ENCODE peak calls at places on chromosomes 4 and X, in four cellular contexts. F is psoas muscle, L is right cardiac atrium, M is tibial artery. G is an unnamed sample. For H3K4me1, the result is how much of the 10 kb centered on the place peaks cover.

GRCh38 chr4:38625508-38625907 is 38.5 kb upstream of the KLF3 start:
- DNase-seq in M (no peak), L (no peak), F (no peak), G (no peak)

GRCh38 chr4:26736621-26737020 is 124.0 kb upstream of the STIM2 start:
- DNase-seq in M (no peak), F (no peak), L (no peak), G (peak)

GRCh38 chr4:48235050-48235449 is 34.6 kb downstream of the TEC start:
- DNase-seq in F (no peak), L (no peak), M (no peak), G (no peak)

GRCh38 chr4:173284463-173284862 is 49.7 kb downstream of the HMGB2 start:
- DNase-seq in F (no peak), M (no peak), L (no peak), G (no peak)

GRCh38 chr4:143183513-143184216 is 1.1 kb upstream of the USP38 start:
- DNase-seq in L (no peak), F (no peak), M (no peak), G (no peak)

GRCh38 chr4:19455196-19455595 is 796.5 kb upstream of the SLIT2 start:
- DNase-seq in F (no peak), M (no peak), L (no peak), G (no peak)

GRCh38 chrX:107978707-107979307 is 3.4 kb downstream of the TEX13B start:
- DNase-seq in F (no peak), L (no peak), M (no peak), G (peak)

GRCh38 chr4:125582302-125582701 is 267.5 kb downstream of the FAT4 start:
- DNase-seq in L (no peak), F (no peak), M (no peak), G (no peak)

GRCh38 chrX:53716328-53717088 is 30.0 kb upstream of the HUWE1 start:
- DNase-seq in M (no peak), F (no peak), L (no peak), G (no peak)

GRCh38 chr4:150117094-150117493 is 38.8 kb downstream of the DCLK2 start:
- DNase-seq in F (no peak), M (no peak), L (peak), G (no peak)

GRCh38 chrX:10111364-10112148 is 45.2 kb upstream of the CLCN4 start:
- DNase-seq in M (no peak), L (peak), F (no peak), G (no peak)

GRCh38 chr4:83961575-83961974 is 425.7 kb downstream of the GPAT3 start:
- DNase-seq in F (no peak), M (no peak), L (no peak), G (no peak)

GRCh38 chrX:68725966-68726365 is 78.5 kb downstream of the STARD8 start:
- DNase-seq in M (no peak), F (no peak), L (no peak), G (no peak)

GRCh38 chr4:146255463-146255862 is 41.1 kb downstream of the REELD1 start:
- DNase-seq in L (no peak), F (no peak), M (no peak), G (peak)

GRCh38 chrX:149365061-149365460 is 140.0 kb downstream of the IDS start:
- DNase-seq in M (no peak), L (no peak), F (no peak), G (peak)

GRCh38 chrX:44344687-44345086 is 1.2 kb upstream of the EFHC2 start:
- DNase-seq in M (no peak), L (no peak), F (no peak), G (no peak)

GRCh38 chr4:5821665-5822358 is 71.1 kb downstream of the CRMP1 start:
- DNase-seq in L (no peak), F (no peak), M (no peak), G (no peak)

GRCh38 chrX:115896362-115896761 is 274.2 kb upstream of the AGTR2 start:
- DNase-seq in L (no peak), F (peak), M (no peak), G (no peak)

GRCh38 chr4:79772510-79772909 is 300.5 kb downstream of the ANTXR2 start:
- DNase-seq in M (no peak), L (no peak), F (no peak), G (no peak)

GRCh38 chr4:82579932-82580331 is 18.1 kb upstream of the TMEM150C start:
- DNase-seq in M (no peak), L (no peak), F (no peak), G (no peak)

GRCh38 chr4:166675411-166675810 is 558.9 kb downstream of the SPOCK3 start:
- DNase-seq in L (no peak), F (no peak), M (no peak), G (no peak)

GRCh38 chr4:78543424-78544238 is 7.9 kb upstream of the ANXA3 start:
- DNase-seq in F (no peak), M (no peak), L (no peak), G (no peak)

GRCh38 chr4:54025582-54025981 is 38.8 kb downstream of the CHIC2 start:
- DNase-seq in L (no peak), M (no peak), F (no peak), G (no peak)

GRCh38 chr4:111837761-111838160 is 307.5 kb upstream of the FAM241A start:
- DNase-seq in L (no peak), M (no peak), F (no peak), G (no peak)

GRCh38 chr4:147094228-147094627 is 148.6 kb upstream of the TTC29 start:
- DNase-seq in M (no peak), F (no peak), L (peak), G (no peak)

DNA sequence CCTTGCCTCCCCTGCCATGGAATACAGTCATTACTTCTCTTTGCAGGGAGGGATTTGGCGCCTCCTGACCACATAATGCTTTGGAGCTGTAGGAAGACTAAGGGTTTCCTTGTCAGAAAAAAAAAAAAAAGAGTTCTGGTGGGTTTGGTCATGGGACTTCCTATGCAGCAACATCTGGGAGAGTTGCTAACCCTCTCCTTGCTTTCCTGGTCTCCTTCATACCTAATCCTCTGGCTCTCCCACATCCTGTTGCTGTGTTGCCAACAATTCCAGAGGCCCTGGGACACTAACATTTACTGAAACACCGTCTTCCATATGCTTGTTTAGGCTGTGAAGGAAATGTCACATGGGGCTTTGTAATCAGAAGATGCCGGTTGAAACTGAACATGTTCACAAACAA is 75.2 kb upstream of the MBNL3 start:
- DNase-seq in M (no peak), L (peak), F (no peak), G (no peak)
- H3K4me3 ChIP-seq in M (no peak), L (no peak), F (no peak), G (no peak)

GRCh38 chr4:137651128-137651527 is 118.8 kb upstream of the PCDH18 start:
- DNase-seq in L (no peak), F (no peak), M (no peak), G (peak)
- H3K4me1 ChIP-seq in L (under half), F (under half), M (under half), G (under half)

GRCh38 chr4:151946718-151947117 is 185.9 kb upstream of the GATB start:
- DNase-seq in M (no peak), F (no peak), L (no peak), G (no peak)

GRCh38 chr4:151951727-151952078 is 190.9 kb upstream of the GATB start:
- DNase-seq in L (no peak), M (no peak), F (no peak), G (no peak)

GRCh38 chr4:151950993-151951726 is 190.4 kb upstream of the GATB start:
- DNase-seq in F (no peak), M (no peak), L (no peak), G (no peak)

GRCh38 chr4:151952137-151952536 is 191.3 kb upstream of the GATB start:
- DNase-seq in L (no peak), F (no peak), M (no peak), G (no peak)

DNA sequence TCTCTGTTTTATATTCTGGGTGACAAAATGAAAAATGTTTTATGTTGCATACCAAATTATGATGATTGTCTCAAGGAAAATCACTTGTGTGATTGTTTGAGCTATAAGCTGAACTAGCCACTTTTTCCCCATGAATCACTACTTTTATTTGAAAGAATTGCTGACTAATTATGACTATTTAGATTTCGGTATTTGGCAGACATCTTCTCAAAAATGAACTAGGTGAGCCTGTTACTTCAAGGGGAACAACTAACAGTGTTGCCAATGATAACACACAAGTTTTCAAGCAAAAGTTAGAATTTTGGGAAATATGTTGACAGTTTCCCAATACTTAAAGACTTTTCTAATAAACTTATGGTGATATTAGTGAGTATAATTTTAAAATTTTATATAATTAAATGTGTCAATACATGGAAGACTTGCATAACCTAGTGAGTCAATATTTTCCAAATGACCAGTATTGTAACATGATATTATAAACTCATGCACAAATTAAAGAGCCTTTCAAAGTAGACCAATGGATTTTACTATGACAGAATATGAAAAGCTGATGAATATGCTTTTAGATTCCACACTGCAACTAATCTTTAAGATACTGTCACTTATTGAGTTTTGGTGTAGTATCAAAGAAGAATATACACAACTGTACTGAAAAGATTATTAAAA is 187.7 kb upstream of the GATB start:
- DNase-seq in M (no peak), F (no peak), L (no peak), G (no peak)
- H3K27ac ChIP-seq in M (no peak), F (no peak), L (no peak), G (no peak)

GRCh38 chrX:47649302-47649701 is 1.1 kb downstream of the ELK1 start:
- DNase-seq in F (no peak), M (no peak), L (no peak), G (no peak)

GRCh38 chrX:47650164-47651042 is at the start of gene ELK1:
- DNase-seq in L (peak), M (peak), F (peak), G (peak)

GRCh38 chrX:47651043-47651905 is 911 bp upstream of the ELK1 start:
- DNase-seq in M (no peak), F (no peak), L (no peak), G (no peak)

GRCh38 chrX:47648376-47648775 is 2.0 kb downstream of the ELK1 start:
- DNase-seq in L (no peak), F (no peak), M (no peak), G (peak)

GRCh38 chrX:47649781-47650163 is 591 bp downstream of the ELK1 start:
- DNase-seq in M (no peak), L (no peak), F (no peak), G (no peak)
- H3K4me3 ChIP-seq in M (peak), L (peak), F (peak), G (peak)

DNA sequence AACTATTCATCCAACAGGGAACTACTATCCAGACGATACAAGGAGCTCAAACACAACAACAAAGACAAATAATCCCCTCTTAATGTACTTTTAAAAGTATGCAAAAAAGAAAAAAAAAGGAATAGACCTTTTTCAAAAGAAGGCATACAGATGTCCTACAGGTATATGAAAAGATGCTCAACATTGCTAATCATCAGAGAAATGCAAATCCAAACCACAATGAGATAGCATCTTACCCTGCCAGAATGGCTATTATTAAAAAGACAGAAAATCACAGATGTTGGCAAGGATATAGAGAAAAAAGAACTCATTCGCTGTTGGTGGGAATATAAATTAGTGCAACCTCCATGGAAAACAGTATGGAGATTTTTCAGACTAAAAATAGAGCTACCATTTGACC is 67.1 kb upstream of the ENPP6 start:
- DNase-seq in F (no peak), M (no peak), L (no peak), G (no peak)
- H3K4me1 ChIP-seq in F (under half), M (under half), L (under half), G (under half)

GRCh38 chr4:87865288-87865687 is 32.5 kb downstream of the MEPE start:
- DNase-seq in F (no peak), L (no peak), M (no peak), G (no peak)
- H3K27ac ChIP-seq in F (no peak), L (no peak), M (no peak), G (peak)